ENCODE peak calls at places on chromosomes 11 and 22, in seven cellular contexts. One of them, this sample, is unnamed.

GRCh38 chr22:22068025-22068424 is 85.4 kb upstream of the TOP3B start:
- DNase-seq in A172: no peak
- DNase-seq in stimulated activated CD8-positive, alpha-beta memory T cell treated with anti-CD3 and anti-CD28 coated beads, Interleukin-12 subunit alpha, Interleukin-12 subunit beta, amount 100 ng/mL, for 4 hours: no peak
- DNase-seq in HAP-1: no peak
- DNase-seq in fibroblast of mammary gland: no peak
- DNase-seq in hepatic stellate cell: no peak
- DNase-seq in memory B cell: no peak
- DNase-seq in this sample: no peak

GRCh38 chr11:119685073-119685746 is 43.8 kb downstream of the NECTIN1 start:
- DNase-seq in A172: no peak
- DNase-seq in memory B cell: no peak
- DNase-seq in hepatic stellate cell: no peak
- DNase-seq in stimulated activated CD8-positive, alpha-beta memory T cell treated with anti-CD3 and anti-CD28 coated beads, Interleukin-12 subunit alpha, Interleukin-12 subunit beta, amount 100 ng/mL, for 4 hours: no peak
- DNase-seq in HAP-1: no peak
- DNase-seq in fibroblast of mammary gland: no peak
- DNase-seq in this sample: no peak

GRCh38 chr22:30433227-30433626 is 7.7 kb downstream of the MTFP1 start:
- DNase-seq in fibroblast of mammary gland: no peak
- DNase-seq in HAP-1: no peak
- DNase-seq in stimulated activated CD8-positive, alpha-beta memory T cell treated with anti-CD3 and anti-CD28 coated beads, Interleukin-12 subunit alpha, Interleukin-12 subunit beta, amount 100 ng/mL, for 4 hours: no peak
- DNase-seq in hepatic stellate cell: no peak
- DNase-seq in memory B cell: no peak
- DNase-seq in A172: no peak
- DNase-seq in this sample: no peak

GRCh38 chr11:9660886-9661285 is 3.0 kb upstream of the SWAP70 start:
- DNase-seq in HAP-1: no peak
- DNase-seq in stimulated activated CD8-positive, alpha-beta memory T cell treated with anti-CD3 and anti-CD28 coated beads, Interleukin-12 subunit alpha, Interleukin-12 subunit beta, amount 100 ng/mL, for 4 hours: no peak
- DNase-seq in A172: peak
- DNase-seq in memory B cell: no peak
- DNase-seq in hepatic stellate cell: no peak
- DNase-seq in fibroblast of mammary gland: peak
- DNase-seq in this sample: no peak

GRCh38 chr11:115624065-115624464 is 119.8 kb upstream of the CADM1 start:
- DNase-seq in memory B cell: no peak
- DNase-seq in fibroblast of mammary gland: no peak
- DNase-seq in hepatic stellate cell: no peak
- DNase-seq in stimulated activated CD8-positive, alpha-beta memory T cell treated with anti-CD3 and anti-CD28 coated beads, Interleukin-12 subunit alpha, Interleukin-12 subunit beta, amount 100 ng/mL, for 4 hours: no peak
- DNase-seq in A172: no peak
- DNase-seq in HAP-1: no peak
- DNase-seq in this sample: no peak

GRCh38 chr22:31870890-31871289 is 73.4 kb upstream of the YWHAH start:
- DNase-seq in A172: peak
- DNase-seq in stimulated activated CD8-positive, alpha-beta memory T cell treated with anti-CD3 and anti-CD28 coated beads, Interleukin-12 subunit alpha, Interleukin-12 subunit beta, amount 100 ng/mL, for 4 hours: no peak
- DNase-seq in memory B cell: no peak
- DNase-seq in fibroblast of mammary gland: peak
- DNase-seq in HAP-1: no peak
- DNase-seq in hepatic stellate cell: peak
- DNase-seq in this sample: no peak

GRCh38 chr11:73465019-73465675 is 88.9 kb downstream of the RELT start:
- DNase-seq in HAP-1: no peak
- DNase-seq in memory B cell: no peak
- DNase-seq in stimulated activated CD8-positive, alpha-beta memory T cell treated with anti-CD3 and anti-CD28 coated beads, Interleukin-12 subunit alpha, Interleukin-12 subunit beta, amount 100 ng/mL, for 4 hours: no peak
- DNase-seq in fibroblast of mammary gland: peak
- DNase-seq in A172: no peak
- DNase-seq in hepatic stellate cell: no peak
- DNase-seq in this sample: peak

GRCh38 chr11:82862379-82862778 is 37.9 kb downstream of the PRCP start:
- DNase-seq in fibroblast of mammary gland: no peak
- DNase-seq in HAP-1: no peak
- DNase-seq in memory B cell: no peak
- DNase-seq in hepatic stellate cell: no peak
- DNase-seq in A172: no peak
- DNase-seq in stimulated activated CD8-positive, alpha-beta memory T cell treated with anti-CD3 and anti-CD28 coated beads, Interleukin-12 subunit alpha, Interleukin-12 subunit beta, amount 100 ng/mL, for 4 hours: no peak
- DNase-seq in this sample: no peak

GRCh38 chr11:61472868-61473267 is 35.7 kb upstream of the LRRC10B start:
- DNase-seq in hepatic stellate cell: no peak
- DNase-seq in fibroblast of mammary gland: peak
- DNase-seq in A172: no peak
- DNase-seq in HAP-1: no peak
- DNase-seq in stimulated activated CD8-positive, alpha-beta memory T cell treated with anti-CD3 and anti-CD28 coated beads, Interleukin-12 subunit alpha, Interleukin-12 subunit beta, amount 100 ng/mL, for 4 hours: no peak
- DNase-seq in memory B cell: no peak
- DNase-seq in this sample: no peak

GRCh38 chr11:21177379-21177778 is 508.0 kb downstream of the NELL1 start:
- DNase-seq in A172: no peak
- DNase-seq in hepatic stellate cell: no peak
- DNase-seq in stimulated activated CD8-positive, alpha-beta memory T cell treated with anti-CD3 and anti-CD28 coated beads, Interleukin-12 subunit alpha, Interleukin-12 subunit beta, amount 100 ng/mL, for 4 hours: no peak
- DNase-seq in fibroblast of mammary gland: no peak
- DNase-seq in HAP-1: no peak
- DNase-seq in memory B cell: no peak
- DNase-seq in this sample: no peak

GRCh38 chr22:39716534-39716933 is 146.0 kb downstream of the CACNA1I start:
- DNase-seq in stimulated activated CD8-positive, alpha-beta memory T cell treated with anti-CD3 and anti-CD28 coated beads, Interleukin-12 subunit alpha, Interleukin-12 subunit beta, amount 100 ng/mL, for 4 hours: no peak
- DNase-seq in fibroblast of mammary gland: no peak
- DNase-seq in memory B cell: no peak
- DNase-seq in HAP-1: no peak
- DNase-seq in hepatic stellate cell: no peak
- DNase-seq in A172: no peak
- DNase-seq in this sample: no peak

GRCh38 chr11:65857500-65858353 is at the start of gene CFL1:
- DNase-seq in memory B cell: peak
- DNase-seq in A172: peak
- DNase-seq in HAP-1: peak
- DNase-seq in hepatic stellate cell: peak
- DNase-seq in stimulated activated CD8-positive, alpha-beta memory T cell treated with anti-CD3 and anti-CD28 coated beads, Interleukin-12 subunit alpha, Interleukin-12 subunit beta, amount 100 ng/mL, for 4 hours: peak
- DNase-seq in fibroblast of mammary gland: peak
- DNase-seq in this sample: peak

GRCh38 chr11:78200061-78200460 is 11.3 kb downstream of the USP35 start:
- DNase-seq in HAP-1: no peak
- DNase-seq in fibroblast of mammary gland: no peak
- DNase-seq in stimulated activated CD8-positive, alpha-beta memory T cell treated with anti-CD3 and anti-CD28 coated beads, Interleukin-12 subunit alpha, Interleukin-12 subunit beta, amount 100 ng/mL, for 4 hours: no peak
- DNase-seq in hepatic stellate cell: no peak
- DNase-seq in memory B cell: no peak
- DNase-seq in A172: no peak
- DNase-seq in this sample: no peak

GRCh38 chr11:34151166-34151565 is 45.7 kb downstream of the NAT10 start:
- DNase-seq in memory B cell: no peak
- DNase-seq in hepatic stellate cell: no peak
- DNase-seq in HAP-1: no peak
- DNase-seq in stimulated activated CD8-positive, alpha-beta memory T cell treated with anti-CD3 and anti-CD28 coated beads, Interleukin-12 subunit alpha, Interleukin-12 subunit beta, amount 100 ng/mL, for 4 hours: no peak
- DNase-seq in A172: no peak
- DNase-seq in fibroblast of mammary gland: no peak
- DNase-seq in this sample: no peak

GRCh38 chr11:128480066-128480465 is 107.3 kb downstream of the ETS1 start:
- DNase-seq in HAP-1: no peak
- DNase-seq in A172: no peak
- DNase-seq in stimulated activated CD8-positive, alpha-beta memory T cell treated with anti-CD3 and anti-CD28 coated beads, Interleukin-12 subunit alpha, Interleukin-12 subunit beta, amount 100 ng/mL, for 4 hours: no peak
- DNase-seq in hepatic stellate cell: no peak
- DNase-seq in memory B cell: no peak
- DNase-seq in fibroblast of mammary gland: no peak
- DNase-seq in this sample: no peak

GRCh38 chr11:44784784-44785183 is 58.0 kb downstream of the TSPAN18 start:
- DNase-seq in HAP-1: no peak
- DNase-seq in fibroblast of mammary gland: no peak
- DNase-seq in stimulated activated CD8-positive, alpha-beta memory T cell treated with anti-CD3 and anti-CD28 coated beads, Interleukin-12 subunit alpha, Interleukin-12 subunit beta, amount 100 ng/mL, for 4 hours: no peak
- DNase-seq in A172: no peak
- DNase-seq in memory B cell: no peak
- DNase-seq in hepatic stellate cell: no peak
- DNase-seq in this sample: no peak

GRCh38 chr11:95925011-95925410 is 1.1 kb upstream of the MTMR2 start:
- DNase-seq in A172: peak
- DNase-seq in HAP-1: no peak
- DNase-seq in memory B cell: no peak
- DNase-seq in stimulated activated CD8-positive, alpha-beta memory T cell treated with anti-CD3 and anti-CD28 coated beads, Interleukin-12 subunit alpha, Interleukin-12 subunit beta, amount 100 ng/mL, for 4 hours: no peak
- DNase-seq in hepatic stellate cell: no peak
- DNase-seq in fibroblast of mammary gland: peak
- DNase-seq in this sample: peak